ENCODE peak calls at places on chromosomes 12 and 14, in seven cellular contexts. R, V, I, J, F, L and H are unnamed samples.

GRCh38 chr14:51283402-51283825 is 43.4 kb downstream of the TMX1 start:
- DNase-seq in R (peak), V (peak), I (no peak), J (no peak), F (no peak), L (peak), H (peak)

GRCh38 chr14:77804592-77804991 is 4.7 kb downstream of the ADCK1 start:
- DNase-seq in R (peak), V (no peak), I (no peak), J (no peak), F (no peak), L (no peak), H (no peak)

GRCh38 chr12:112848972-112849371 is 57.4 kb downstream of the RPH3A start:
- DNase-seq in R (no peak), V (no peak), I (no peak), J (no peak), F (no peak), L (no peak), H (no peak)

GRCh38 chr12:15701212-15701611 is 88.0 kb downstream of the EPS8 start:
- DNase-seq in R (no peak), V (no peak), I (no peak), J (no peak), F (no peak), L (no peak), H (no peak)

GRCh38 chr12:116157845-116158267 is 119.6 kb downstream of the MED13L start:
- DNase-seq in R (no peak), V (no peak), I (no peak), J (no peak), F (no peak), L (no peak), H (peak)

GRCh38 chr12:25997401-25997973 is 39.0 kb downstream of the RASSF8 start:
- DNase-seq in R (no peak), V (no peak), I (no peak), J (no peak), F (no peak), L (no peak), H (no peak)

GRCh38 chr12:27453462-27453861 is 6.9 kb downstream of the SMCO2 start:
- DNase-seq in R (no peak), V (no peak), I (no peak), J (no peak), F (no peak), L (no peak), H (no peak)

GRCh38 chr12:16520328-16520727 is 85.6 kb downstream of the LMO3 start:
- DNase-seq in R (no peak), V (no peak), I (no peak), J (no peak), F (no peak), L (no peak), H (no peak)

GRCh38 chr12:23005387-23005786 is 380.4 kb downstream of the ETNK1 start:
- DNase-seq in R (no peak), V (no peak), I (no peak), J (no peak), F (no peak), L (no peak), H (no peak)

GRCh38 chr14:58238252-58239247 is 6.1 kb upstream of the PSMA3 start:
- DNase-seq in R (peak), V (no peak), I (no peak), J (no peak), F (no peak), L (no peak), H (no peak)

GRCh38 chr12:43434614-43435013 is 117.4 kb downstream of the ADAMTS20 start:
- DNase-seq in R (no peak), V (no peak), I (no peak), J (no peak), F (no peak), L (no peak), H (no peak)

GRCh38 chr12:123105427-123105826 is 45.5 kb downstream of the PITPNM2 start:
- DNase-seq in R (no peak), V (peak), I (no peak), J (no peak), F (no peak), L (no peak), H (peak)

GRCh38 chr12:5965950-5966383 is 20.9 kb upstream of the ANO2 start:
- DNase-seq in R (peak), V (peak), I (no peak), J (no peak), F (peak), L (peak), H (no peak)

GRCh38 chr12:69066420-69067373 is 133.7 kb upstream of the CPM start:
- DNase-seq in R (no peak), V (no peak), I (no peak), J (no peak), F (no peak), L (no peak), H (peak)

GRCh38 chr14:37590096-37590809 is 4.8 kb downstream of the FOXA1 start:
- DNase-seq in R (no peak), V (peak), I (no peak), J (no peak), F (no peak), L (no peak), H (peak)

GRCh38 chr14:102554835-102555819 is 37.3 kb upstream of the RCOR1 start:
- DNase-seq in R (no peak), V (peak), I (no peak), J (peak), F (peak), L (no peak), H (no peak)

GRCh38 chr12:31118347-31118830 is 44.7 kb downstream of the DDX11 start:
- DNase-seq in R (no peak), V (no peak), I (no peak), J (no peak), F (no peak), L (peak), H (no peak)

GRCh38 chr12:123973552-123974341 is 732 bp downstream of the ZNF664 start:
- DNase-seq in R (peak), V (peak), I (no peak), J (peak), F (peak), L (no peak), H (peak)

GRCh38 chr12:43861015-43861846 is 25.4 kb downstream of the TMEM117 start:
- DNase-seq in R (no peak), V (no peak), I (no peak), J (no peak), F (no peak), L (no peak), H (no peak)

GRCh38 chr12:113835913-113836312 is 130.2 kb downstream of the RBM19 start:
- DNase-seq in R (no peak), V (no peak), I (no peak), J (no peak), F (no peak), L (no peak), H (no peak)

GRCh38 chr14:105488781-105489606 is 2.1 kb upstream of the TEDC1 start:
- DNase-seq in R (no peak), V (no peak), I (no peak), J (no peak), F (no peak), L (no peak), H (no peak)

GRCh38 chr14:94098359-94098758 is 12.2 kb upstream of the IFI27 start:
- DNase-seq in R (no peak), V (no peak), I (no peak), J (no peak), F (no peak), L (no peak), H (no peak)

GRCh38 chr14:96821501-96821900 is 24.3 kb downstream of the VRK1 start:
- DNase-seq in R (no peak), V (no peak), I (no peak), J (no peak), F (no peak), L (no peak), H (no peak)

GRCh38 chr14:100762089-100762515 is 35.4 kb downstream of the DLK1 start:
- DNase-seq in R (peak), V (no peak), I (no peak), J (no peak), F (no peak), L (no peak), H (no peak)

GRCh38 chr14:52299692-52300278 is 14.3 kb upstream of the PTGER2 start:
- DNase-seq in R (peak), V (peak), I (no peak), J (no peak), F (no peak), L (no peak), H (peak)

GRCh38 chr12:128205758-128206157 is 61.2 kb upstream of the TMEM132C start:
- DNase-seq in R (no peak), V (no peak), I (no peak), J (no peak), F (no peak), L (no peak), H (no peak)

GRCh38 chr12:130214686-130215370 is 52.6 kb downstream of the FZD10 start:
- DNase-seq in R (no peak), V (no peak), I (no peak), J (no peak), F (no peak), L (no peak), H (no peak)

GRCh38 chr12:81644503-81644902 is 114.6 kb downstream of the PPFIA2 start:
- DNase-seq in R (peak), V (peak), I (no peak), J (no peak), F (no peak), L (peak), H (peak)

GRCh38 chr14:50798048-50798421 is 32.9 kb downstream of the NIN start:
- DNase-seq in R (peak), V (no peak), I (no peak), J (no peak), F (no peak), L (no peak), H (no peak)

GRCh38 chr14:20714593-20715250 is 26.2 kb downstream of the ANG start:
- DNase-seq in R (no peak), V (no peak), I (peak), J (peak), F (no peak), L (no peak), H (no peak)

GRCh38 chr12:114168061-114168460 is 201.9 kb upstream of the RBM19 start:
- DNase-seq in R (no peak), V (no peak), I (peak), J (no peak), F (no peak), L (no peak), H (no peak)

GRCh38 chr14:105043656-105044055 is 21.6 kb downstream of the GPR132 start:
- DNase-seq in R (no peak), V (no peak), I (no peak), J (no peak), F (no peak), L (no peak), H (no peak)

GRCh38 chr12:25058619-25059018 is 109.7 kb upstream of the BCAT1 start:
- DNase-seq in R (peak), V (no peak), I (no peak), J (no peak), F (no peak), L (no peak), H (no peak)

GRCh38 chr12:132465269-132466190 is 24.4 kb upstream of the FBRSL1 start:
- DNase-seq in R (no peak), V (no peak), I (no peak), J (no peak), F (no peak), L (no peak), H (peak)